ENCODE peak calls at places on chromosomes 3 and 15, in four cellular contexts. N is IMR-90, V is neuronal stem cell, R is mesenchymal stem cell. J is an unnamed sample.
A peak's percentile ranks its signal among the peaks of the same experiment; 100 is the strongest.

GRCh38 chr3:142896201-142896755 is 7.4 kb upstream of the PCOLCE2 start:
- DNase-seq in N (peak; percentile 57), V (no peak), R (peak; percentile 19), J (no peak)

GRCh38 chr3:136728918-136729317 is 23.3 kb downstream of the STAG1 start:
- DNase-seq in N (peak; percentile 67), R (peak; percentile 93), V (no peak), J (peak; percentile 38)

GRCh38 chr3:135150282-135150681 is 355.2 kb downstream of the EPHB1 start:
- DNase-seq in V (no peak), R (no peak), N (no peak), J (no peak)

GRCh38 chr3:179446501-179446900 is 4.8 kb downstream of the GNB4 start:
- DNase-seq in N (peak; percentile 48), V (no peak), R (peak; percentile 57), J (no peak)

GRCh38 chr3:177813322-177813721 is 616.0 kb upstream of the TBL1XR1 start:
- DNase-seq in V (no peak), R (no peak), N (peak; percentile 42), J (no peak)

GRCh38 chr3:154850921-154851320 is 229.2 kb upstream of the MME start:
- DNase-seq in R (no peak), V (no peak), N (no peak), J (no peak)

GRCh38 chr15:66078196-66078928 is 175.2 kb downstream of the MEGF11 start:
- DNase-seq in V (no peak), N (no peak), R (no peak), J (no peak)

GRCh38 chr15:68303560-68304436 is 26.3 kb downstream of the FEM1B start:
- DNase-seq in N (no peak), V (no peak), R (no peak), J (peak; percentile 29)

GRCh38 chr3:197083486-197083885 is 53.9 kb upstream of the MELTF start:
- DNase-seq in R (peak; percentile 73), N (peak; percentile 88), V (no peak), J (no peak)

GRCh38 chr3:46495901-46496456 is 1.8 kb upstream of the RTP3 start:
- DNase-seq in R (peak; percentile 92), N (peak; percentile 95), V (no peak), J (no peak)

GRCh38 chr3:78221796-78222195 is 1181.9 kb downstream of the ROBO2 start:
- DNase-seq in V (no peak), N (peak; percentile 19), R (peak; percentile 3), J (no peak)

GRCh38 chr3:30615615-30616346 is 9.4 kb downstream of the TGFBR2 start:
- DNase-seq in V (no peak), N (no peak), R (no peak), J (no peak)

GRCh38 chr15:80231371-80231770 is 20.6 kb downstream of the CTXND1 start:
- DNase-seq in V (no peak), N (no peak), R (no peak), J (no peak)

GRCh38 chr15:80228959-80229610 is 22.9 kb downstream of the CTXND1 start:
- DNase-seq in R (peak; percentile 4), V (no peak), N (peak; percentile 21), J (no peak)

GRCh38 chr15:80234883-80235282 is 17.1 kb downstream of the CTXND1 start:
- DNase-seq in V (no peak), R (peak; percentile 22), N (peak; percentile 14), J (peak; percentile 75)

DNA sequence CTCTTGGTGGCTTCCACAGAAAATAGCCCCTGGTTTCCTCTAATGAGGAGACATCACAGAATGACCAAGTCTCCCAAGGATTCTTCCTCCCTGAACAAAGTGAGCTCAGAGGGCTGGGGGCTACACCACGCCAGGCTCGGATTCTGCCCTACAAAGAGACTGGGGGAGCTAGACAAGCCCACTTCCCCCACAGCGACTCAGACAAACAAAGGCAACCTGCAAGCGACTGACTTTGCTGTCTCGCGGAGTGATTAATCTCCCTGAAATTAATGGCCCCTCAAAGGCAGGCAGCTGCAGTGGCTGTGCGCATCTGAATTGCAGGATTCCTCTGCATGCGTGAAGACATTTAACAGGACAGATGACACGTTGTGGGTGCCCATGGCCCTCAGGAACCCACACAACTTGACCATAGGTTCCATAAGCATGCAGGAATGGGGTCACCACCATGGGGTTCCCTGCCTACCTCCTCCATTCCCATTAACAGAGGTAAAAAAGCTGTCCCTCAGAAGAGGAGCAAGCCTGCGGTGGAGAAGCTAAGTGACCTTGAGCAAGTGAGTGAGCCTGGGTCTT is 18.4 kb downstream of the CTXND1 start:
- DNase-seq in R (no peak), V (peak; percentile 23), N (no peak), J (no peak)
- H2BK5ac ChIP-seq in R (no peak overlapping the region), V (no peak overlapping the region), N (no peak overlapping the region), J (no peak overlapping the region)

DNA sequence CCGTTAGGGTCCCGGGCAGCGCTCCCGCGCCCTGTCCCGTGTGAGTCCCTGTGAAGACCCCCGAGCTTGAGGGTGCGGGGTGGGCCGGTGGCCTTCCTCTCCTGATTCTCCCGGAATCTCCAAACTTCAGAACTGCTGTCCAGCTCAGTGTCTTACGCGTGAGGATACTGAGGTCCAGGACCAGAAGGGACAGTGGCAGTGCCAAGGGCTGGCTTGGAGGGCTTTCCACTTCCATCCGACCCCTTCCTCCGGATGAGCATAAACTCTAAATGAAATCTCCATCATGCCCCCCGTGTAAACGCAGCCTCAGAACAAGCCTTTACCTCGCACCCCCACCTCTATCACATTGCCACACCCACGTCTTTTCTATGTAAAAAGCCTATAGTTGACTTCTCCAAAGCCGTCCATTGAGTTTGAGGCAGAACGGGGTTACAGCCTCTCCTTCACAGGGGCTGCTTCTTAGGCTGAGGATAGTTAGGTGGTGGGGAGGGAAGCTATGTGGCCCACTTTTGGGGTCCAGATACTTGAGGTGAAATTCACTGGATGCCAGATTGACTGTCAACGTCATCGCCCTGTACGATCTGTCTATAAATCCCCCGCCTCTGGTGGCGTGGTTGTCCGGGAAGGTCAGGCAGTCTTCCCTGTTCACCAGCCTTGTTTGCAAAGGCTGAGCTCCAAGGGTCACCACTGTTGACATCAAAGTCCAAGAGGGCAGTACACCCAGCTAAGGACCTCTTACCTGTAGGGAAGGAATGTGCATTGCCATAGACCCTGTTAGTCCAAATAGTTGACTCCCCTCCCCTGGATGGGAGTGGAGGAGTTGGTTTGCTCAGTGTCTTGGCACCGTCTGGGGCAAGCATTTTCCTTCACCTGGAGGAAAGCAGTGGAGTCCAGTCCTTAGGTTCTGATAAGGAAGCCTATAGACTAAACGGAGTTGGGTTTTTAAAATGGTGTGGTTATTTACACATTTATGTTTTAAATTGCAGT is 1.2 kb downstream of the EDEM1 start:
- DNase-seq in R (peak; percentile 60), N (peak; percentile 17), V (peak; percentile 15), J (peak; percentile 37)
- H2BK5ac ChIP-seq in R (peak overlapping the region; percentile 67), N (peak overlapping the region; percentile 88), V (no peak overlapping the region), J (no peak overlapping the region)

GRCh38 chr3:14322667-14323295 is 79.6 kb upstream of the SLC6A6 start:
- DNase-seq in V (no peak), R (no peak), N (no peak), J (no peak)
- H2BK5ac ChIP-seq in V (peak overlapping the region; percentile 55), R (no peak overlapping the region), N (no peak overlapping the region), J (no peak overlapping the region)

DNA sequence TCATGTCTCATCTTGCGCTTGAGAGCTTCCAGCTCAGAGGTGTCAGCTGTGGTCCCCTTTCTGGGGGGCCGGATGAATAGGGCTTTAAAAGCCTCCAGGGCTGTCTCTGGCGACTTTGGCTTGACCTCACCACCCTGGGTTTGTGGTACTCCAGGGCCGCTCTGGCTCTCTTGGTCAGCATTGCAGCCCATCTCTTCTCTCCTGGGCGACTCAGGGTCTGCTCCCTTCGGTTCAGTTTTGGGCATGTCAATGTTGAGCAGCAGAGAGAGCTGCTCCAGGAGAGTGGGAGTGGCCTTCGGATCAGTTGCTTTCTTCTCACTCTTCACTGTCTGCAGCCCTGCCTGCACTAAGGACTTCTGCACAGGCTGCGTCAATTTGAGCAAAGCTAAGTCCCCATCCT is 127.9 kb downstream of the FMN1 start:
- DNase-seq in R (no peak), N (no peak), V (no peak), J (no peak)
- H2BK5ac ChIP-seq in R (no peak overlapping the region), N (peak overlapping the region; percentile 78), V (no peak overlapping the region), J (no peak overlapping the region)

DNA sequence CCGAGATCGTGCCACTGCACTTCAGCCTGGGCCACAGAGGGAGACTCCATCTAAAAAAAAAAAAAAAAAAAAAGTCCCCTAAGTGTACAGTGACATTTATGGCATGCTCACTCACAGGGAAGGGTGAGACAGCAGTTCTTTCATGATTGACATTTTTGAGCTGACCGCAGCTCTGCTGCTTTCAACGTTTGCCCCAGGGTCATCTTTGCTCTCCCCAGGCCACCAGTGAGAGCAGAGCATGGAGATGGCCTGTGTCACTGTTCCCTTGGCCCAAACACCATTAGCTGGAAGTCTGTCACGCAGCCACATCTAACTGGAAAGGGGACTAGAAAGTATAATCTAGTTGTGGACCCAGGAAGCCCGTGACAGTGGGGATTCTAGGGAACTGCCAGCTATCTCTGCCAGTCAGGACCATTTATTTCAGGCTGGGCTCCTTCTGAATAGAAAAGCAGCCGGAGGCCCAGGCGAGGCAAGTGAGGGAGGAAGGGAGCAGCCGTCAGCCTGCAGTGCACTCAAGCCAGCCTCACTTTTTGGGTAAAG is 193.4 kb upstream of the HES1 start:
- DNase-seq in R (no peak), V (no peak), N (no peak), J (no peak)
- H2BK5ac ChIP-seq in R (no peak overlapping the region), V (no peak overlapping the region), N (no peak overlapping the region), J (no peak overlapping the region)

DNA sequence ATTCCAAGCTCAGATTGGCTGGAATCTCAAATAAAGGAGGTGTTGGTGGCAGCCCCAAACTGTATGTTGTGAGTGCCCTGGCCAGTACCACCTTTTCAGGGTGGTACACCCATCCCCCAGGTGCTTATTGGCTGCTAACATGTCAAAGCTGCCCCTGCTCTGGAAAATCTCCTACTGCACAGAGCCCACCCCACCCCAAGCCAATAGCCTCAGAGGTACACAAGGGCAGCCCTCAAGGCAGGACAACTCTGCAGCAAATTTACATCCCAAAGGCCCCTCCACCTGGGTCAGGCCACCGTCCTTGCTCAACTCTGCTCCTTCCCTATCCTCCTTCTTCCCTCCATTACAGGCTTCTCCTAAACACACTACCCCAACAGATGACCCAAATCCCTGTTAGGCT is 37.1 kb upstream of the LYZL4 start:
- DNase-seq in V (no peak), N (no peak), R (no peak), J (no peak)
- H2BK5ac ChIP-seq in V (no peak overlapping the region), N (no peak overlapping the region), R (no peak overlapping the region), J (no peak overlapping the region)

GRCh38 chr15:63157891-63158431 is 684 bp upstream of the RPS27L start:
- DNase-seq in V (peak; percentile 50), N (peak; percentile 85), R (peak; percentile 91), J (peak; percentile 54)
- H2BK5ac ChIP-seq in V (peak overlapping the region; percentile 97), N (peak overlapping the region; percentile 91), R (peak overlapping the region; percentile 100), J (no peak overlapping the region)

DNA sequence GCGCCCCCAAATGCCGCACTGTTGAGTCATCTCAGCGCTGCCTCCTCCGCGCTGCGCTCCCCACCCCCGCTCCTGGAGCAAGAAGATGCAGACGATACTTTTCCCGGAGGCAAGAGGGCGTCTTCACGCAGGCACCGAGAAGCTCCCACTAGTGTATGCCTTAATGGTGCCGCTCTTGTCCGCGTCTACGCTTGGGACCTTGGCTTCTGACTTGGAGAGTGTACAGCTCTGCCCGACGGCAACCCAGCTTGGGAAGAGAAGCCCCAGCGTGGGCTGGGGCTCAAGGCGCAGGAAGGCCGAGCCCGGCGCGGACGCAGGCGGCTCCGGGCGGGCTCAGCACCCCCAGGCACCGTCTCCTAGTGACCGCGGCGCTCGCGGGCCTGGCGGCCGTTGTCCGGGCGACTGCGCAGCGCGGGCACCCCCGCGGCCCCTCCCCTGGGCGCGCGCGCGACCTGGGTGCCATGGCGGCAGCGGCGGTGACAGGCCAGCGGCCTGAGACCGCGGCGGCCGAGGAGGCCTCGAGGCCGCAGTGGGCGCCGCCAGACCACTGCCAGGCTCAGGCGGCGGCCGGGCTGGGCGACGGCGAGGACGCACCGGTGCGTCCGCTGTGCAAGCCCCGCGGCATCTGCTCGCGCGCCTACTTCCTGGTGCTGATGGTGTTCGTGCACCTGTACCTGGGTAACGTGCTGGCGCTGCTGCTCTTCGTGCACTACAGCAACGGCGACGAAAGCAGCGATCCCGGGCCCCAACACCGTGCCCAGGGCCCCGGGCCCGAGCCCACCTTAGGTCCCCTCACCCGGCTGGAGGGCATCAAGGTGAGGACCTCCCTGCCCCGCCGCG is at the start of gene P4HTM:
- DNase-seq in V (peak; percentile 80), N (peak; percentile 93), R (no peak), J (peak; percentile 89)
- H2BK5ac ChIP-seq in V (peak within 1 kb of the TSS; percentile 91), N (peak within 1 kb of the TSS; percentile 91), R (peak within 1 kb of the TSS; percentile 91), J (no peak within 1 kb of the TSS)

J was measured in H9.